ENCODE peak calls at places on chromosomes 2 and 18, in seven cellular contexts. P, L, S, Q, G, I and Y are unnamed samples.
A peak's percentile ranks its signal among the peaks of the same experiment; 100 is the strongest.

GRCh38 chr2:2010266-2010665 is 266.0 kb upstream of the PXDN start:
- DNase-seq in P (no peak), L (no peak), S (no peak), Q (no peak), G (peak; percentile 32), I (no peak), Y (no peak)

GRCh38 chr2:63712748-63713147 is 124.0 kb downstream of the MDH1 start:
- DNase-seq in P (no peak), L (no peak), S (no peak), Q (no peak), G (no peak), I (no peak), Y (no peak)

GRCh38 chr2:175275499-175275898 is 94.0 kb upstream of the ATP5MC3 start:
- DNase-seq in P (no peak), L (no peak), S (no peak), Q (no peak), G (no peak), I (no peak), Y (no peak)

GRCh38 chr2:106546376-106546990 is 59.3 kb downstream of the CD8B2 start:
- DNase-seq in P (no peak), L (no peak), S (no peak), Q (no peak), G (no peak), I (no peak), Y (no peak)

GRCh38 chr2:10231551-10232085 is 71.1 kb upstream of the HPCAL1 start:
- DNase-seq in P (no peak), L (no peak), S (no peak), Q (peak; percentile 4), G (no peak), I (no peak), Y (no peak)

GRCh38 chr2:60852282-60852860 is 29.0 kb upstream of the REL start:
- DNase-seq in P (no peak), L (no peak), S (no peak), Q (peak; percentile 47), G (no peak), I (no peak), Y (peak; percentile 25)

GRCh38 chr2:223815884-223816570 is 21.4 kb downstream of the AP1S3 start:
- DNase-seq in P (no peak), L (no peak), S (no peak), Q (no peak), G (no peak), I (no peak), Y (no peak)

GRCh38 chr2:236265675-236266074 is 1.5 kb upstream of the ASB18 start:
- DNase-seq in P (no peak), L (no peak), S (no peak), Q (no peak), G (no peak), I (no peak), Y (no peak)

GRCh38 chr2:55856936-55857335 is 66.6 kb downstream of the EFEMP1 start:
- DNase-seq in P (no peak), L (no peak), S (no peak), Q (no peak), G (no peak), I (no peak), Y (no peak)

GRCh38 chr2:148614332-148615049 is 30.1 kb upstream of the EPC2 start:
- DNase-seq in P (no peak), L (no peak), S (no peak), Q (no peak), G (no peak), I (peak; percentile 65), Y (no peak)

GRCh38 chr2:134739879-134740301 is 21.1 kb upstream of the TMEM163 start:
- DNase-seq in P (no peak), L (no peak), S (no peak), Q (no peak), G (no peak), I (no peak), Y (no peak)

GRCh38 chr18:74796928-74797576 is 199.4 kb downstream of the ZNF407 start:
- DNase-seq in P (no peak), L (no peak), S (no peak), Q (no peak), G (no peak), I (no peak), Y (no peak)

GRCh38 chr2:237200462-237200861 is 114.8 kb downstream of the COPS8 start:
- DNase-seq in P (no peak), L (no peak), S (no peak), Q (no peak), G (peak; percentile 81), I (no peak), Y (no peak)

GRCh38 chr2:28683100-28683706 is 68.4 kb upstream of the PPP1CB start:
- DNase-seq in P (no peak), L (no peak), S (no peak), Q (peak; percentile 89), G (no peak), I (no peak), Y (peak; percentile 95)

GRCh38 chr2:43328157-43328556 is 101.8 kb upstream of the ZFP36L2 start:
- DNase-seq in P (no peak), L (no peak), S (no peak), Q (no peak), G (no peak), I (no peak), Y (no peak)

GRCh38 chr2:148391324-148391723 is 253.2 kb upstream of the EPC2 start:
- DNase-seq in P (no peak), L (no peak), S (no peak), Q (no peak), G (no peak), I (peak; percentile 14), Y (no peak)

GRCh38 chr2:105782123-105782522 is 37.4 kb downstream of the NCK2 start:
- DNase-seq in P (no peak), L (no peak), S (no peak), Q (no peak), G (no peak), I (no peak), Y (no peak)